ENCODE peak calls at places on chromosomes 7 and 10, in seven cellular contexts. P, F, D, I, A, L and M are unnamed samples.

GRCh38 chr7:98395481-98395880 is 5.4 kb downstream of the BAIAP2L1 start:
- DNase-seq in I (no peak), A (no peak), F (no peak), D (no peak), L (no peak), P (no peak), M (no peak)

GRCh38 chr7:144038887-144039286 is 9.9 kb upstream of the OR2A5 start:
- DNase-seq in L (no peak), D (no peak), P (no peak), A (no peak), I (no peak), F (no peak), M (no peak)

GRCh38 chr7:110373514-110374258 is 717.2 kb upstream of the LRRN3 start:
- DNase-seq in I (no peak), L (no peak), D (no peak), A (no peak), F (no peak), P (no peak), M (no peak)

GRCh38 chr10:120940299-120940900 is 89.2 kb downstream of the WDR11 start:
- DNase-seq in L (no peak), P (no peak), D (no peak), F (no peak), I (no peak), A (no peak), M (no peak)

GRCh38 chr10:11114251-11114650 is 96.6 kb downstream of the CELF2 start:
- DNase-seq in P (no peak), I (no peak), A (no peak), D (no peak), F (no peak), L (no peak), M (no peak)

GRCh38 chr7:20402297-20403230 is 71.9 kb downstream of the ITGB8 start:
- DNase-seq in P (no peak), D (no peak), F (no peak), A (no peak), L (no peak), I (no peak), M (no peak)

GRCh38 chr7:25314094-25314708 is 85.9 kb upstream of the NPVF start:
- DNase-seq in I (no peak), P (no peak), L (no peak), A (no peak), F (no peak), D (no peak), M (no peak)

GRCh38 chr7:4893929-4894475 is 10.5 kb upstream of the RADIL start:
- DNase-seq in I (no peak), D (no peak), F (no peak), P (no peak), L (no peak), A (no peak), M (no peak)

GRCh38 chr7:5428470-5429252 is 5.0 kb upstream of the TNRC18 start:
- DNase-seq in A (no peak), P (no peak), F (peak), I (peak), L (no peak), D (no peak), M (no peak)

GRCh38 chr7:158695726-158696452 is 8.7 kb downstream of the NCAPG2 start:
- DNase-seq in D (peak), I (no peak), L (no peak), A (peak), F (peak), P (peak), M (no peak)

GRCh38 chr10:70820976-70821750 is 5.4 kb downstream of the SGPL1 start:
- DNase-seq in L (no peak), F (no peak), I (no peak), D (no peak), A (no peak), P (no peak), M (no peak)